ENCODE peak calls at places on chromosomes 13 and 19, in ten cellular contexts. A, T, R, G, C, U, S, F, P and K are unnamed samples.

GRCh38 chr13:34070006-34070405 is 252.1 kb downstream of the RFC3 start:
- DNase-seq in A (no peak), T (no peak), R (no peak), G (no peak), C (no peak), U (no peak), S (no peak), F (peak; percentile 12), P (no peak), K (no peak)

GRCh38 chr13:96229356-96229755 is 139.4 kb downstream of the HS6ST3 start:
- DNase-seq in A (no peak), T (no peak), R (no peak), G (no peak), C (no peak), U (peak; percentile 21), S (peak; percentile 48), F (no peak), P (no peak), K (no peak)

GRCh38 chr13:44153536-44153935 is 220.1 kb upstream of the SERP2 start:
- DNase-seq in A (no peak), T (no peak), R (no peak), G (no peak), C (no peak), U (no peak), S (no peak), F (no peak), P (no peak), K (no peak)

GRCh38 chr19:29384676-29385075 is 141.1 kb upstream of the VSTM2B start:
- DNase-seq in A (no peak), T (no peak), R (no peak), G (no peak), C (peak; percentile 29), U (no peak), S (no peak), F (no peak), P (no peak), K (no peak)

GRCh38 chr19:748274-748598 is 2.7 kb upstream of the MISP start:
- DNase-seq in A (no peak), T (no peak), R (no peak), G (no peak), C (no peak), U (no peak), S (no peak), F (no peak), P (peak; percentile 69), K (no peak)

GRCh38 chr19:48796468-48797083 is 14.3 kb downstream of the BCAT2 start:
- DNase-seq in A (peak; percentile 35), T (no peak), R (no peak), G (no peak), C (no peak), U (no peak), S (no peak), F (no peak), P (no peak), K (no peak)

GRCh38 chr13:96539791-96540190 is 449.9 kb downstream of the HS6ST3 start:
- DNase-seq in A (no peak), T (no peak), R (no peak), G (no peak), C (no peak), U (no peak), S (no peak), F (no peak), P (no peak), K (no peak)

GRCh38 chr19:43651758-43652545 is 12.3 kb upstream of the CADM4 start:
- DNase-seq in A (peak; percentile 47), T (peak; percentile 80), R (peak; percentile 28), G (no peak), C (peak; percentile 80), U (peak; percentile 75), S (no peak), F (peak; percentile 65), P (peak; percentile 66), K (no peak)

GRCh38 chr19:10876459-10877240 is 5.3 kb downstream of the CARM1 start:
- DNase-seq in A (no peak), T (no peak), R (no peak), G (peak; percentile 69), C (no peak), U (no peak), S (no peak), F (no peak), P (no peak), K (no peak)

GRCh38 chr13:108795841-108796240 is 166.4 kb downstream of the MYO16 start:
- DNase-seq in A (no peak), T (no peak), R (no peak), G (no peak), C (no peak), U (no peak), S (no peak), F (peak; percentile 12), P (no peak), K (no peak)

GRCh38 chr19:4951671-4952070 is 17.2 kb upstream of the KDM4B start:
- DNase-seq in A (no peak), T (no peak), R (no peak), G (no peak), C (no peak), U (no peak), S (no peak), F (no peak), P (no peak), K (no peak)
- H3K27ac ChIP-seq in A (no peak overlapping the region), T (no peak overlapping the region), R (no peak overlapping the region), G (no peak overlapping the region), C (no peak overlapping the region), U (no peak overlapping the region), S (no peak overlapping the region), F (no peak overlapping the region), P (no peak overlapping the region), K (no peak overlapping the region)

DNA sequence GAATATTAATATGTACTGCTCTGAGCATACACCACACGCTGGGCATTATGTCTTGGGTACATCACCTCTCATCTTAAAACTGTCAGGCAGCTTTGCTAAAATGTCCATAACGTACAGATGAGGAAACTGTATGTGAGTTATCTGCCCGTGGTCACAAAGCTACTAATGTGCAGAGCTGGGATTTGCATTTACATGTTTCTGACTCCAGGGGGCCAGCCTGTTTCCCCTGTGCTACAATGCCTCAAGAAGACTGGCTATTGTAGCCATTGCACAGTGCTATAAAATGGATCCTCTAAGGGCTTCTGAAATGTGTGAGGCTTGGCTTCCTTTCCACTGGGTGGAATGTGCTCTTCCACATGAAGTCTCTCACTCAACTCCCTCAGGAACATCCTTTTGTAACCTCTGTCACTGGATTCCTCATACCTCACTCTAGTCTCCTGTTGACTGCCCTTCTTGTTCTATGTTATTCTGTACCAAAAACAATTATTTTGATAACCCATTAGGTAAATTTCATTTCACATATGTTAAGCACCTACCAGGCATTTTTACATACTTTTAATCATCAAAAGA is 95.6 kb upstream of the HTR2A start:
- DNase-seq in A (no peak), T (no peak), R (no peak), G (no peak), C (no peak), U (peak; percentile 10), S (peak; percentile 16), F (no peak), P (no peak), K (no peak)
- TF ChIP-seq CTCF in A (no peak), T (no peak), R (no peak), G (no peak), C (no peak), U (peak; percentile 14), S (no peak), F (peak; percentile 25), P (no peak), K (no peak)

GRCh38 chr19:37906868-37907734 is at the start of gene SIPA1L3:
- DNase-seq in A (peak; percentile 93), T (peak; percentile 99), R (peak; percentile 84), G (peak; percentile 97), C (peak; percentile 95), U (peak; percentile 91), S (peak; percentile 84), F (peak; percentile 94), P (peak; percentile 97), K (peak; percentile 85)
- TF ChIP-seq POLR2A in A (peak; percentile 62), T (peak; percentile 74), R (peak; percentile 56), G (peak; percentile 86), C (no peak), U (peak; percentile 83), S (peak; percentile 38), F (peak; percentile 91), P (no peak), K (no peak)

DNA sequence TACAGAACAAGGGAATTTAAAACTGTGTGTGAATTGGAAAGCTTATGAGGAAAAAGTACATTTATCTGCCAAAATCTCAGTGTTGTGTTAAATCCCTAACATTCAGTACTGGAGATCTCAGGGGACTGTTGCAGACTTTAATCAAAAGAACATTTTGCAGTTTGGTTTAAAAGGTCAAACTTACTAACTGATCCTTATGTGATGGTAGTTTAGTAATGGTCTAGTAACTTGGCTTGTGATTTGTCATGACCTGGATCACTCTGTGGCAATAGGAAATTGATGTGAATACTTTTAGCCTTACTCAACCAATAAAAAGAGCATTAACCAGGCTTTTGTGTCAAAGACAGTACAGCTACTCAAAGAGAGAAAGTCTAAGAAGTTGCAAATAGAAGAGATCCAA is 862.0 kb upstream of the MIR17HG start:
- DNase-seq in A (no peak), T (no peak), R (no peak), G (no peak), C (no peak), U (no peak), S (no peak), F (peak; percentile 65), P (no peak), K (no peak)
- H3K27ac ChIP-seq in A (no peak overlapping the region), T (no peak overlapping the region), R (no peak overlapping the region), G (no peak overlapping the region), C (no peak overlapping the region), U (no peak overlapping the region), S (no peak overlapping the region), F (no peak overlapping the region), P (no peak overlapping the region), K (no peak overlapping the region)

DNA sequence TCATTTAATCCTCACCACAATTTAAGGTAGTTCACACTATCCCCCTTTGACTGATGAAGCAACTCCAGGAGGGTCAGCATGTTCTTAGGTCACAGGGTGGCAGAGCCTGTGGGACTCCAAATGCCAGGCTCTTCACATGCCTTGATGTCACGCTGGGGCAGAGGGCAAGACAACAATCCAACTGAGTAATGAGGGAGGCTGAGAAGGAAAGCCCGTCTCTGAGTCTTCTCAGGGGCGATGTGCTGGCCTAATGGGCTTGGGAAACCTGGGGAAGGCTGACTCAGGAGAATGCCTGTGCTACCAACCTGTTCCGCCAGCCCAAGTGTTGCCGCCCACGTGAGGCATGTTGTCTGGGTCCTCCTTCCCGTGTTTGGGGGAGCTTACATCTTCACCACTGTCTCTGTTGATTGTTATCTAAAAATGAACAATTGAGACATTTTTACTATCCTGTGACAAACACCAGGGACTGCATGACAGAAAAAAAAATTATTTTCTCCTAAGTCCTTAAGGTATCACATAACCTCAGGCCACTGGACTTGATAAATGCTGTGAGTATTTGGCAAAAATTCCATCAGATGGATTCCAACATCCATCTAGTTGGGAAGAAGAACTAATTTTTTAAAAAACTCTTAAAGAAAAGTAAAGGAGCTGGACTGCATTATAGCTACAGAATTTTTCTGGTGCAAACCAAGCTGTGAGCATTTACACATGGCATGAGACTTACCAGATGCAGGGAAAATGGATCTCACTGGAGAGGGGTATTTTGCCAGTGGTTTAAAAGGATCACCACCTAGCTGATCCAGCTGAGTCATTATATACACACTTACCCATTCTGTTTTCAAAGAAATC is 157.5 kb downstream of the RGCC start:
- DNase-seq in A (peak; percentile 57), T (no peak), R (no peak), G (no peak), C (no peak), U (no peak), S (no peak), F (peak; percentile 54), P (no peak), K (no peak)
- TF ChIP-seq CTCF in A (no peak), T (no peak), R (no peak), G (no peak), C (no peak), U (no peak), S (no peak), F (no peak), P (no peak), K (no peak)

GRCh38 chr19:35164418-35164817 is 9.9 kb downstream of the FXYD5 start:
- DNase-seq in A (no peak), T (no peak), R (no peak), G (no peak), C (peak; percentile 10), U (no peak), S (peak; percentile 81), F (no peak), P (no peak), K (no peak)
- TF ChIP-seq POLR2A in A (no peak), T (no peak), R (no peak), G (no peak), C (no peak), U (no peak), S (no peak), F (no peak), P (no peak), K (no peak)